ENCODE peak calls at places on chromosomes 16 and 17, in four cellular contexts. G is AG04450; C is A549; J is CD8-positive, alpha-beta memory T cell. Z is an unnamed sample.
A peak's percentile ranks its signal among the peaks of the same experiment; 100 is the strongest.

GRCh38 chr16:6841392-6841791 is 491.3 kb upstream of the RBFOX1 start:
- DNase-seq in C (no peak), J (no peak), G (no peak), Z (no peak)

GRCh38 chr16:14669776-14670175 is 24.3 kb downstream of the PLA2G10 start:
- DNase-seq in C (no peak), G (no peak), J (no peak), Z (no peak)

GRCh38 chr16:86048882-86049585 is 150.1 kb downstream of the IRF8 start:
- DNase-seq in J (no peak), C (no peak), G (no peak), Z (no peak)

GRCh38 chr16:129075-129474 is 9.4 kb downstream of the NPRL3 start:
- DNase-seq in J (no peak), G (no peak), C (no peak), Z (peak; percentile 53)

GRCh38 chr16:27639588-27640276 is 89.8 kb downstream of the KATNIP start:
- DNase-seq in C (peak; percentile 57), J (no peak), G (peak; percentile 18), Z (peak; percentile 36)

GRCh38 chr17:61317779-61318178 is 81.9 kb upstream of the TBX2 start:
- DNase-seq in G (no peak), J (no peak), C (no peak), Z (no peak)

GRCh38 chr16:67727521-67728485 is 8.7 kb upstream of the GFOD2 start:
- DNase-seq in C (no peak), J (no peak), G (no peak), Z (no peak)

GRCh38 chr16:14249291-14250032 is 178.3 kb downstream of the MRTFB start:
- DNase-seq in J (peak; percentile 13), G (no peak), C (peak; percentile 36), Z (peak; percentile 45)

GRCh38 chr17:82566129-82566995 is 46.8 kb downstream of the FOXK2 start:
- DNase-seq in J (no peak), G (no peak), C (no peak), Z (no peak)

GRCh38 chr17:55726440-55726839 is 3.8 kb upstream of the TMEM100 start:
- DNase-seq in J (no peak), C (peak; percentile 10), G (peak; percentile 80), Z (no peak)

GRCh38 chr16:87165885-87166284 is 151.3 kb downstream of the C16orf95 start:
- DNase-seq in C (no peak), G (no peak), J (no peak), Z (no peak)

GRCh38 chr16:22370038-22370541 is 4.3 kb downstream of the CDR2 start:
- DNase-seq in G (peak; percentile 77), J (no peak), C (no peak), Z (no peak)

GRCh38 chr17:27340575-27340974 is 46.7 kb downstream of the WSB1 start:
- DNase-seq in J (no peak), C (no peak), G (no peak), Z (no peak)

GRCh38 chr16:82152641-82153094 is 17.4 kb downstream of the MPHOSPH6 start:
- DNase-seq in C (no peak), G (peak; percentile 2), J (no peak), Z (no peak)

GRCh38 chr17:74959826-74960738 is 12.5 kb downstream of the HID1 start:
- DNase-seq in C (peak; percentile 49), J (no peak), G (no peak), Z (no peak)

GRCh38 chr17:4136373-4136772 is 6.5 kb downstream of the ZZEF1 start:
- DNase-seq in G (no peak), C (no peak), J (no peak), Z (no peak)

GRCh38 chr17:56893503-56893902 is 20.3 kb downstream of the TRIM25 start:
- DNase-seq in J (no peak), C (no peak), G (no peak), Z (no peak)

GRCh38 chr17:58277107-58277506 is 3.6 kb downstream of the MPO start:
- DNase-seq in G (no peak), J (no peak), C (no peak), Z (peak; percentile 15)

GRCh38 chr17:58320570-58321323 is 7.8 kb downstream of the TSPOAP1 start:
- DNase-seq in J (no peak), C (no peak), G (no peak), Z (no peak)

GRCh38 chr17:47305302-47305923 is 18.3 kb upstream of the EFCAB13 start:
- DNase-seq in G (peak; percentile 74), C (peak; percentile 35), J (no peak), Z (no peak)

GRCh38 chr17:45172232-45172540 is 10.5 kb downstream of the HEXIM2 start:
- DNase-seq in J (no peak), G (no peak), C (no peak), Z (no peak)
- H3K4me3 ChIP-seq in J (peak overlapping the region; percentile 62), G (no peak overlapping the region), C (peak overlapping the region; percentile 36), Z (peak overlapping the region; percentile 67)

GRCh38 chr17:32527146-32527545 is 40.4 kb downstream of the CDK5R1 start:
- DNase-seq in C (no peak), J (no peak), G (no peak), Z (no peak)

GRCh38 chr17:32525116-32525515 is 38.3 kb downstream of the CDK5R1 start:
- DNase-seq in C (no peak), G (peak; percentile 27), J (no peak), Z (no peak)

GRCh38 chr17:32520737-32521399 is 34.1 kb downstream of the CDK5R1 start:
- DNase-seq in G (no peak), J (no peak), C (no peak), Z (no peak)

GRCh38 chr17:32523017-32523680 is 36.4 kb downstream of the CDK5R1 start:
- DNase-seq in J (peak; percentile 56), C (no peak), G (no peak), Z (no peak)

GRCh38 chr17:32523827-32524552 is 37.2 kb downstream of the CDK5R1 start:
- DNase-seq in C (no peak), J (peak; percentile 39), G (no peak), Z (no peak)
- H3K4me3 ChIP-seq in C (no peak overlapping the region), J (peak overlapping the region; percentile 14), G (no peak overlapping the region), Z (no peak overlapping the region)

DNA sequence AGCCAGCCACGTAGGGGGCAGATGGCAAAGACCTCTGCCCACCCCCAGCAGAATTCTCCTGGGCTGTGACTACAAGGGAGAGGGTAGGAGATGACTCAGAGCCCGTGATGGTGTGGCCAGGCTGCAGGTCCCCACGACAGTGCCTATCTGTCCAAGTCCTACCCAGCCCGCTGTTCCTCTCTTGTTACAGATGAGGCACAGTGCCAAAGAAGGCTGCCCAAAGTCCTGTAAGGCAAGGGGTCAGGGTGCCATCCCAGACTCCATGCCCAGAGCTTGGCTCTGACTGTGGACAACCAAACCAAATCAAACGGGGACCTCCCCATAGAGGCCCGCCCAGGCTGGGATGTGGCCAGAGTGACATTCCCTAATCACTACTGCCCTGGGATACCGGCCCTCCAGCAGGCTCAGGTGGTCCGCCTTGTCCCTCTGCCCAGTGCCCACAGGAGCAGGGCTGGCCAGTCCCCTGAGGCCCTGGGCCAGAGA is 12.6 kb upstream of the BCAR1 start:
- DNase-seq in G (no peak), J (no peak), C (no peak), Z (no peak)
- H3K4me3 ChIP-seq in G (peak overlapping the region; percentile 89), J (no peak overlapping the region), C (peak overlapping the region; percentile 97), Z (no peak overlapping the region)

DNA sequence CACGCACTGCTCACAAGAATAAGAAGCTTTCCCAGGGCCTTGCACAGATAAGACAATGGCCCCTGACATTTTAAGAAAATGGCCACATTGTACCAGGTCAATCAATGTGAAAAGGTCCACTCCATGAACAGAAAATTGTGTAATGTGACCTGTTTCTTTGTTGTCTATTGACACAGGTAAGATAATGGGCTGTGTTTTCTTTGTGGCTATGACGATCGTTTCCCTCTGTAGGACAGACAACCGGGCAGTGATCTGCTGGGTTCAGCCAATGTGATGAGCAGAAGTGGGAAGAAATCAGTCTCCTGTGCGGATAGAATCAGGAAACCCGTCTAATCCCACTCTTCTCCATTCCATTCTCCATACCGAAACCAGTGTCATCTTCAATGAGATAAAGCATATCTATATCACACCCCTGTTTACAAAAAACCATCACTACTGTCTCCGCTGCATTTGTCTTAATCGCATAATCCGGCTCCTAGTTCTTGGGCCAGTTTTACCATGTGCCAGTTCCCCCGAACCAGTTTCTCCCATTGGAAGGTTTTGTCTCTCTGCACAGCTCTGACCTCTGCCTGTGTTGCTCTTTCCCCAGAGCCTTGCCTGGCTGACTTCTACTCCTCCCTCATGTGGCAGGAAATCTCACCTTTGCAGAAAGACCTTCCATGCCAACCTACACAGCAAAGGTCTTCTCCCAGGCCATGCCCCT is 66.9 kb upstream of the ATF7IP2 start:
- DNase-seq in J (no peak), C (no peak), G (no peak), Z (no peak)
- H3K4me3 ChIP-seq in J (no peak overlapping the region), C (no peak overlapping the region), G (no peak overlapping the region), Z (no peak overlapping the region)

GRCh38 chr17:41863074-41863843 is 2.0 kb downstream of the KLHL11 start:
- DNase-seq in G (no peak), J (peak; percentile 29), C (no peak), Z (peak; percentile 45)

GRCh38 chr17:41865596-41865893 is 322 bp upstream of the KLHL11 start:
- DNase-seq in C (no peak), J (no peak), G (no peak), Z (no peak)

GRCh38 chr17:41864837-41865595 is at the start of gene KLHL11:
- DNase-seq in J (peak; percentile 85), G (peak; percentile 45), C (peak; percentile 96), Z (peak; percentile 71)

GRCh38 chr17:41864498-41864836 is 756 bp downstream of the KLHL11 start:
- DNase-seq in C (no peak), J (no peak), G (no peak), Z (no peak)

GRCh38 chr17:41860254-41860931 is 4.8 kb downstream of the KLHL11 start:
- DNase-seq in G (no peak), J (no peak), C (no peak), Z (no peak)
- H3K4me3 ChIP-seq in G (no peak overlapping the region), J (no peak overlapping the region), C (no peak overlapping the region), Z (no peak overlapping the region)

DNA sequence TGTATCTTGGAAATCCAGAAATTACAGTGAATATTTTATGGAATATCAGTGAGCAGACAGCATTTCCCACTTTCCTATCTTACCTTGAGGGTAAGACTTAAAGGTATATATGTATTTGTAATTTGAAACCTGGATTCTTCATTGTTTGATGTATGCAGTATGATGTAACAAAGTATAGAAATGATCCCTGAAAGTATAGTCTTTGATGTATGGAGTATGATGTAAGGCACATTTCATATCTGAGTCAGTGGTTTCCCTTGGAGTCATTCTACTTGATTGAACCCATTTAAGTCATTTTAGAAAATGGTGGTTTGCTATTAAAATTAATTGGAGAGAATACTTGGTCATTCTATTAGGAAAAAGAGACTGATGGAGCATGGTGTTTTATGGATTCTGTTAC is 10.1 kb downstream of the AMZ2 start:
- DNase-seq in J (no peak), G (no peak), C (no peak), Z (no peak)
- H3K4me3 ChIP-seq in J (no peak overlapping the region), G (no peak overlapping the region), C (no peak overlapping the region), Z (no peak overlapping the region)

Z was measured in Jurkat, Clone E6-1.